ENCODE peak calls at places on chromosomes 12 and 14, in seven cellular contexts. M, D, B, V, Q, A and Y are unnamed samples.

GRCh38 chr14:61527325-61528100 is 167.8 kb upstream of the HIF1A start:
- DNase-seq in M (no peak), D (no peak), B (no peak), V (no peak), Q (no peak), A (peak), Y (no peak)

GRCh38 chr12:2319747-2320146 is 267.0 kb downstream of the CACNA1C start:
- DNase-seq in M (no peak), D (no peak), B (no peak), V (no peak), Q (no peak), A (no peak), Y (no peak)

GRCh38 chr14:95136631-95137030 is 20.7 kb downstream of the DICER1 start:
- DNase-seq in M (no peak), D (no peak), B (no peak), V (no peak), Q (no peak), A (no peak), Y (no peak)

GRCh38 chr12:46841891-46842290 is 16.1 kb upstream of the SLC38A4 start:
- DNase-seq in M (no peak), D (no peak), B (no peak), V (no peak), Q (no peak), A (no peak), Y (no peak)

GRCh38 chr14:105839425-105840265 is 313.3 kb downstream of the TMEM121 start:
- DNase-seq in M (no peak), D (no peak), B (no peak), V (no peak), Q (peak), A (no peak), Y (no peak)

GRCh38 chr12:51421266-51421884 is 3.3 kb upstream of the SLC4A8 start:
- DNase-seq in M (peak), D (no peak), B (peak), V (no peak), Q (no peak), A (peak), Y (no peak)

GRCh38 chr12:101327547-101327946 is 47.6 kb downstream of the UTP20 start:
- DNase-seq in M (no peak), D (no peak), B (no peak), V (no peak), Q (no peak), A (no peak), Y (no peak)

GRCh38 chr12:104686196-104686595 is 229.4 kb downstream of the CHST11 start:
- DNase-seq in M (no peak), D (no peak), B (no peak), V (no peak), Q (no peak), A (no peak), Y (no peak)

GRCh38 chr12:44206045-44206444 is 370.2 kb downstream of the TMEM117 start:
- DNase-seq in M (no peak), D (no peak), B (no peak), V (no peak), Q (no peak), A (no peak), Y (no peak)

GRCh38 chr12:2149091-2149490 is 96.3 kb downstream of the CACNA1C start:
- DNase-seq in M (no peak), D (no peak), B (no peak), V (no peak), Q (no peak), A (no peak), Y (no peak)

GRCh38 chr14:90509403-90509802 is 112.6 kb downstream of the CALM1 start:
- DNase-seq in M (no peak), D (no peak), B (no peak), V (no peak), Q (no peak), A (no peak), Y (no peak)

GRCh38 chr14:86935241-86935640 is 1057.7 kb downstream of the GALC start:
- DNase-seq in M (no peak), D (no peak), B (no peak), V (no peak), Q (no peak), A (no peak), Y (no peak)

GRCh38 chr12:79143803-79144202 is 279.2 kb downstream of the SYT1 start:
- DNase-seq in M (no peak), D (no peak), B (no peak), V (no peak), Q (no peak), A (no peak), Y (no peak)

GRCh38 chr12:59088673-59089072 is 168.4 kb upstream of the LRIG3 start:
- DNase-seq in M (no peak), D (no peak), B (no peak), V (no peak), Q (no peak), A (no peak), Y (no peak)

GRCh38 chr12:123854918-123855317 is 92.8 kb downstream of the DNAH10 start:
- DNase-seq in M (no peak), D (no peak), B (no peak), V (no peak), Q (no peak), A (no peak), Y (no peak)

GRCh38 chr12:56487448-56488040 is 417 bp downstream of the GLS2 start:
- DNase-seq in M (peak), D (no peak), B (peak), V (peak), Q (peak), A (peak), Y (no peak)

GRCh38 chr14:98958048-98959031 is 313.7 kb downstream of the BCL11B start:
- DNase-seq in M (no peak), D (no peak), B (no peak), V (no peak), Q (no peak), A (no peak), Y (no peak)

GRCh38 chr12:65608319-65608916 is 215.9 kb upstream of the HMGA2 start:
- DNase-seq in M (no peak), D (no peak), B (no peak), V (no peak), Q (no peak), A (no peak), Y (no peak)

GRCh38 chr14:74018029-74018703 is 922 bp downstream of the ENTPD5 start:
- DNase-seq in M (no peak), D (no peak), B (peak), V (no peak), Q (no peak), A (no peak), Y (no peak)

GRCh38 chr12:132603240-132604107 is 6.9 kb downstream of the LRCOL1 start:
- DNase-seq in M (no peak), D (no peak), B (no peak), V (no peak), Q (no peak), A (no peak), Y (no peak)

GRCh38 chr14:104202259-104203070 is 64.1 kb downstream of the KIF26A start:
- DNase-seq in M (peak), D (no peak), B (no peak), V (no peak), Q (peak), A (peak), Y (no peak)

GRCh38 chr14:78022059-78022458 is 148.1 kb upstream of the NRXN3 start:
- DNase-seq in M (peak), D (no peak), B (no peak), V (peak), Q (peak), A (peak), Y (no peak)

GRCh38 chr12:5012337-5012736 is 31.3 kb upstream of the KCNA5 start:
- DNase-seq in M (no peak), D (no peak), B (no peak), V (peak), Q (no peak), A (no peak), Y (no peak)

GRCh38 chr12:120010661-120011230 is 21.7 kb downstream of the BICDL1 start:
- DNase-seq in M (no peak), D (no peak), B (no peak), V (no peak), Q (no peak), A (no peak), Y (peak)

GRCh38 chr12:48194780-48195179 is 8.3 kb downstream of the OR10AD1 start:
- DNase-seq in M (no peak), D (no peak), B (no peak), V (no peak), Q (no peak), A (no peak), Y (no peak)

GRCh38 chr12:1696800-1697199 is 5.9 kb downstream of the ADIPOR2 start:
- DNase-seq in M (no peak), D (no peak), B (no peak), V (no peak), Q (no peak), A (no peak), Y (no peak)

GRCh38 chr14:90087433-90087832 is 25.6 kb downstream of the KCNK13 start:
- DNase-seq in M (peak), D (no peak), B (no peak), V (no peak), Q (no peak), A (no peak), Y (no peak)

GRCh38 chr14:33777651-33778050 is 173.2 kb downstream of the EGLN3 start:
- DNase-seq in M (no peak), D (no peak), B (no peak), V (no peak), Q (no peak), A (no peak), Y (no peak)

GRCh38 chr14:37623552-37623951 is 28.1 kb downstream of the TTC6 start:
- DNase-seq in M (no peak), D (no peak), B (no peak), V (no peak), Q (no peak), A (no peak), Y (no peak)

GRCh38 chr12:71503579-71504470 is 64.2 kb downstream of the LGR5 start:
- DNase-seq in M (no peak), D (no peak), B (no peak), V (no peak), Q (no peak), A (no peak), Y (no peak)

GRCh38 chr12:57757771-57758170 is 2.9 kb downstream of the MARCHF9 start:
- DNase-seq in M (no peak), D (no peak), B (no peak), V (no peak), Q (no peak), A (no peak), Y (no peak)

GRCh38 chr14:60506010-60506409 is 2.9 kb upstream of the SIX6 start:
- DNase-seq in M (no peak), D (no peak), B (no peak), V (no peak), Q (no peak), A (no peak), Y (no peak)

GRCh38 chr14:68945585-68946289 is 33.4 kb downstream of the ACTN1 start:
- DNase-seq in M (peak), D (no peak), B (no peak), V (no peak), Q (no peak), A (no peak), Y (no peak)